ENCODE peak calls at places on chromosome 20, in ten cellular contexts. U, I, R, Q, D, K, G, Z, J and T are unnamed samples. For H3K27me3, the result is how much of the 10 kb centered on the place peaks cover.

GRCh38 chr20:12237772-12238171 is 320.1 kb downstream of the BTBD3 start:
- DNase-seq in G (peak), J (no peak), U (no peak), Q (no peak), I (no peak), D (peak), R (peak), K (peak), Z (no peak), T (no peak)

GRCh38 chr20:6768228-6769185 is 1.0 kb downstream of the BMP2 start:
- DNase-seq in K (peak), D (peak), Z (peak), R (no peak), Q (no peak), I (peak), U (no peak), J (peak), G (peak), T (peak)

GRCh38 chr20:60050193-60050960 is 92.2 kb downstream of the CDH26 start:
- DNase-seq in R (peak), U (no peak), D (no peak), J (no peak), G (no peak), Q (no peak), K (no peak), Z (no peak), I (no peak), T (no peak)

GRCh38 chr20:23918896-23919295 is 39.3 kb upstream of the CST5 start:
- DNase-seq in K (no peak), Z (no peak), G (no peak), R (no peak), D (no peak), U (no peak), I (no peak), J (no peak), Q (no peak), T (no peak)

GRCh38 chr20:38889792-38890496 is 36.3 kb upstream of the FAM83D start:
- DNase-seq in I (no peak), G (no peak), U (no peak), J (no peak), Z (no peak), K (no peak), Q (no peak), D (no peak), R (no peak), T (no peak)

GRCh38 chr20:34312024-34312460 is 8.9 kb upstream of the AHCY start:
- DNase-seq in R (no peak), I (no peak), Q (no peak), U (no peak), J (no peak), G (no peak), D (no peak), Z (no peak), K (peak), T (no peak)

GRCh38 chr20:3706774-3707507 is 5.5 kb downstream of the SIGLEC1 start:
- DNase-seq in I (no peak), R (no peak), U (peak), Z (peak), G (no peak), J (peak), D (no peak), Q (no peak), K (no peak), T (peak)

GRCh38 chr20:52312131-52312729 is 120.7 kb upstream of the ZFP64 start:
- DNase-seq in I (peak), G (peak), K (peak), Z (peak), U (peak), D (no peak), R (peak), J (peak), Q (peak), T (peak)

GRCh38 chr20:41006936-41007871 is 21.4 kb upstream of the TOP1 start:
- DNase-seq in G (no peak), K (no peak), Q (no peak), U (no peak), D (no peak), I (no peak), J (no peak), R (no peak), Z (no peak), T (no peak)

GRCh38 chr20:37911838-37912273 is 8.9 kb downstream of the VSTM2L start:
- DNase-seq in Z (no peak), D (peak), K (no peak), Q (no peak), I (no peak), J (peak), G (peak), U (no peak), R (no peak), T (no peak)

GRCh38 chr20:8304124-8304800 is 172.2 kb downstream of the PLCB1 start:
- DNase-seq in U (no peak), K (no peak), I (no peak), Q (no peak), Z (no peak), G (no peak), R (no peak), D (no peak), J (no peak), T (no peak)

GRCh38 chr20:44039147-44039546 is 124.5 kb downstream of the TOX2 start:
- DNase-seq in I (no peak), J (no peak), R (no peak), Z (no peak), K (no peak), D (no peak), G (no peak), Q (no peak), U (no peak), T (no peak)

GRCh38 chr20:34829191-34829590 is 3.7 kb upstream of the NCOA6 start:
- DNase-seq in R (no peak), Q (no peak), I (no peak), U (no peak), K (no peak), J (no peak), D (no peak), G (no peak), Z (no peak), T (no peak)

GRCh38 chr20:18001131-18001921 is 32.5 kb downstream of the MGME1 start:
- DNase-seq in U (peak), G (peak), J (peak), I (no peak), Q (no peak), D (peak), K (peak), Z (peak), R (no peak), T (peak)

GRCh38 chr20:24095303-24095702 is 106.7 kb upstream of the GGTLC1 start:
- DNase-seq in D (no peak), K (no peak), Q (no peak), U (no peak), I (no peak), Z (peak), J (no peak), G (no peak), R (no peak), T (no peak)

GRCh38 chr20:40763646-40764295 is 74.7 kb upstream of the MAFB start:
- DNase-seq in R (no peak), U (no peak), G (peak), J (no peak), I (peak), Z (no peak), K (no peak), Q (no peak), D (no peak), T (no peak)

GRCh38 chr20:4195499-4195898 is 180.1 kb upstream of the RNF24 start:
- DNase-seq in U (no peak), Z (no peak), G (peak), R (no peak), D (no peak), I (peak), K (no peak), Q (no peak), J (peak), T (no peak)

GRCh38 chr20:11686900-11687543 is 230.7 kb upstream of the BTBD3 start:
- DNase-seq in D (peak), J (peak), R (no peak), Z (peak), I (peak), G (peak), U (peak), K (peak), Q (no peak), T (peak)

GRCh38 chr20:22430154-22430745 is 154.1 kb downstream of the FOXA2 start:
- DNase-seq in G (peak), Z (no peak), R (no peak), D (no peak), J (no peak), I (no peak), K (no peak), U (no peak), Q (no peak), T (no peak)

GRCh38 chr20:58619847-58620431 is 31.1 kb upstream of the STX16 start:
- DNase-seq in K (no peak), U (no peak), R (no peak), I (no peak), D (no peak), G (no peak), Z (no peak), J (no peak), Q (no peak), T (no peak)

GRCh38 chr20:40882173-40882572 is 146.4 kb upstream of the TOP1 start:
- DNase-seq in U (no peak), I (no peak), Q (no peak), D (no peak), K (no peak), R (no peak), G (no peak), J (no peak), Z (no peak), T (no peak)

GRCh38 chr20:61556116-61556515 is 304.1 kb downstream of the CDH4 start:
- DNase-seq in J (peak), U (no peak), Z (no peak), R (no peak), G (peak), Q (peak), I (no peak), D (no peak), K (no peak), T (peak)

GRCh38 chr20:2515203-2515602 is 6.5 kb upstream of the ZNF343 start:
- DNase-seq in Z (no peak), U (no peak), D (no peak), J (no peak), Q (no peak), G (no peak), I (no peak), R (no peak), K (no peak), T (no peak)

GRCh38 chr20:18904192-18904591 is 90.6 kb downstream of the SCP2D1 start:
- DNase-seq in K (no peak), Q (no peak), Z (no peak), G (no peak), J (no peak), I (no peak), D (no peak), R (no peak), U (no peak), T (no peak)

GRCh38 chr20:35320396-35321126 is 28.3 kb upstream of the FAM83C start:
- DNase-seq in D (no peak), J (peak), Z (no peak), Q (no peak), I (no peak), U (no peak), G (no peak), R (no peak), K (no peak), T (peak)

GRCh38 chr20:56629464-56630085 is 469 bp downstream of the TFAP2C start:
- DNase-seq in Z (no peak), J (no peak), I (no peak), U (no peak), D (no peak), G (no peak), R (peak), K (no peak), Q (no peak), T (no peak)
- H3K4me3 ChIP-seq in Z (no peak), J (no peak), I (no peak), U (no peak), D (peak), G (peak), R (peak), K (peak), Q (no peak), T (peak)

DNA sequence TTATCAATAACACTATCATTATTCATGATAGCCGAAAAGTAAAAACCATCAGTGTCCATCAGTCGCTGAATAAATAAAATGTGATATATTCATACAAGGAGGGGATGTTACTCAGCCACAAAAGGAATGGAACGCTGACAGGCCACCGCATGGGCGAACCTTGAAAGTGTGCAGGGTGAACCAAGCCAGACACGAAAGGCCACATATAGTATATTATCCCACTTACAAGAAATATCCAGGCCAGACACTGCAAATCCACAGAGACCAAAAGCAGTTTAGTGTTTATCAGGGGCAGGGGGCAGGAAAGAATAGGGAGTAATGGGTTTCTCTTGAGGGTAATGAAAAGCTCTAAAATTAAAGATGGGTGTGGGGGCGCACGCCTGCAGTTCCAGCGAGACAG is 5.7 kb downstream of the SOX18 start:
- DNase-seq in J (no peak), K (no peak), U (no peak), D (no peak), G (no peak), Z (no peak), I (peak), Q (no peak), R (no peak), T (no peak)
- H3K27me3 ChIP-seq in J (half or more), K (under half), U (under half), D (half or more), G (half or more), Z (under half), I (under half), Q (half or more), R (half or more), T (under half)

GRCh38 chr20:42155586-42155985 is 537.4 kb upstream of the CHD6 start:
- DNase-seq in Z (no peak), U (no peak), K (no peak), D (no peak), J (no peak), R (no peak), Q (no peak), I (no peak), G (no peak), T (no peak)
- TF ChIP-seq CTCF in Z (no peak), U (no peak), K (no peak), D (no peak), J (no peak), R (no peak), Q (no peak), I (no peak), G (no peak), T (no peak)

DNA sequence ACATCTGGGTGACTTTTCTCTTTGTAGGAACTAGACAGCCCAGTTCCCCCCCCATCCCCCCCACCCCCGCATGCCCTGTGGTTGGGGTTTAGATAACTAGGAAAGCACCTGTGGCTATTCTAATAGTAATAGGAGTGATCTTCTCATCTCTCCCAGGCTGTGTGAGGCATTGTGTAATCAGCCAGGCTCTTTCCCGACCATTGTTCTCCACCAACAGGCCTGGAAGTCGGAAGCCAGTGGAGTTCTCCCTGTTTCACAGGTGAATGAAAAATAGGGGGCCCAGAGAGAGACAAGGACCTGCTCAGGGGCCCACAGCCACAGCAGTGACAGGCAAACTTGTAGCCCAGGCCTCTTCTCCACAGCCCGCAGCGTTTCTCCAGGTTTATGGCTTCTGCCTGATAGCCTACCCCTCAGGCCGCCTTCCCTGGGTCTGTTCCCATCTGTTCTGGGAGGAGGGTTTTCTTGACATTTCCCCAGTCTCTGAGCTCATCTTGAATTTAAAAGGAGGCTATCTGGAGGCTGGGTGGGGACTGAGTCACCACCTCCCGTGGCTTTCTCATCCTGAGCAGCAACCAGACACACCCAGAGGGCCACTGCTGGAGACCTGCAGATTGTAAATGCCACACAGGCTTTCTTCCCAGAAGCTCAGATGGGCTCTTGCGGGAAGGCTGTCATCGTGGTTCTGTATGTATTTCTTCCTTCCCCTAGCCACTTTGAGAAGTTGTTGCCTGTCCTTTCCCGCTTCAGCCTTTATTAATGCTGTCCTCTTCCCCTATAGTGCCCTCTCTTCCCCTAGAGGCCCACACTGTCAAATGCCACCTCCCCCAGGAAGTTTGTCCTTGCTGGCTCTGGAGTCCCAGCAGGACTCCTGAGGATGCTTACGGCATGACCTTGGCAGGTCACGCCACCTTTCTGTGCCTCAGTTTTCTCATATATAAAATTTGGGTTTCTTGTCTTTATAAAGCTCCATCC is 75.9 kb upstream of the MYL9 start:
- DNase-seq in D (peak), Q (peak), J (peak), G (peak), K (no peak), U (peak), Z (no peak), R (peak), I (peak), T (peak)
- H3K4me3 ChIP-seq in D (peak), Q (peak), J (no peak), G (no peak), K (no peak), U (no peak), Z (no peak), R (no peak), I (no peak), T (peak)

GRCh38 chr20:46112430-46113020 is 5.6 kb upstream of the CD40 start:
- DNase-seq in R (no peak), Z (no peak), U (no peak), J (no peak), I (no peak), G (no peak), K (no peak), D (no peak), Q (no peak), T (no peak)

GRCh38 chr20:46108976-46109375 is 9.1 kb upstream of the CD40 start:
- DNase-seq in K (no peak), Q (no peak), D (no peak), J (no peak), G (no peak), Z (no peak), R (no peak), U (no peak), I (no peak), T (no peak)

GRCh38 chr20:46111836-46112212 is 6.3 kb upstream of the CD40 start:
- DNase-seq in U (no peak), G (no peak), K (no peak), Z (no peak), R (no peak), Q (no peak), I (no peak), D (no peak), J (no peak), T (no peak)

GRCh38 chr20:46113071-46113470 is 5.0 kb upstream of the CD40 start:
- DNase-seq in Z (no peak), I (no peak), D (no peak), R (no peak), K (no peak), G (no peak), U (no peak), J (no peak), Q (no peak), T (no peak)

GRCh38 chr20:46111028-46111835 is 6.9 kb upstream of the CD40 start:
- DNase-seq in U (peak), J (no peak), D (no peak), K (no peak), I (no peak), Z (no peak), R (peak), Q (no peak), G (no peak), T (no peak)
- H3K27me3 ChIP-seq in U (under half), J (under half), D (half or more), K (under half), I (under half), Z (under half), R (under half), Q (under half), G (under half), T (under half)

DNA sequence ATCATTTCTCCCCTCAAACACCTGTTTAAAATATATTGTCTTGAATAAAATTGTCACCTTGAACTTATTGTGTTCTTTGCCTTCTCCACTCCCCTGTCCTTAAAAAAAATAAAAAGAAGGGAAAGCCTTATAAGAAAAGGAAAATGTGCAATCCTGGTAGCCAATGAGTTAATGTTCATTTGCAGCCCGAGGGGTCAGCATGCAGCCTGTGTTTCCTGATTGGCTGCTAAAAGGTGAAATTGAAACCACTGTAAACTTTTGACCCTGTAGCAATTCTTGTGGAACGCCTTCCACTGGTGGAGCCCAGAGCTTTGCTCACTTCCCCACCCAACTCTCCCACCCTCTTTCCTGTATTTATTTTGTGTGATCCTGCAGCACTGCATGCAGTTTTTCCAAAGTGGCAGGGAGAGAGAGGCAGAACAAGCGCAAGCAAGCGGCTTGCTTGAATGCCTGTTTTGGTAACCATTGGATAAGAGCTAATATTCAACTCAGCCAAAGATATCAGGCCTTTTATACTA is 74.9 kb downstream of the NCOA3 start:
- DNase-seq in Q (peak), D (peak), U (peak), K (peak), J (peak), Z (peak), I (peak), G (peak), R (peak), T (peak)
- TF ChIP-seq CTCF in Q (no peak), D (no peak), U (no peak), K (no peak), J (no peak), Z (no peak), I (no peak), G (no peak), R (no peak), T (peak)